ENCODE peak calls at places on chromosome 22, in four cellular contexts. S is left ventricle myocardium inferior; G is psoas muscle; B is CD8-positive, alpha-beta T cell. D is an unnamed sample. For H3K36me3, the result is how much of the 10 kb centered on the place peaks cover.

GRCh38 chr22:44594951-44595350 is 96.9 kb upstream of the RTL6 start:
- DNase-seq in S (no peak), G (peak), B (no peak), D (no peak)

GRCh38 chr22:36286096-36286957 is 33.4 kb downstream of the APOL1 start:
- DNase-seq in S (peak), G (peak), B (peak), D (peak)

GRCh38 chr22:31944700-31945477 is 554 bp downstream of the YWHAH start:
- DNase-seq in S (peak), G (peak), B (no peak), D (peak)

GRCh38 chr22:31130873-31131272 is 8.1 kb downstream of the INPP5J start:
- DNase-seq in S (no peak), G (peak), B (no peak), D (peak)

GRCh38 chr22:20128902-20129746 is 2.5 kb upstream of the ZDHHC8 start:
- DNase-seq in S (no peak), G (no peak), B (peak), D (peak)

GRCh38 chr22:43992331-43992821 is 31.7 kb upstream of the PARVB start:
- DNase-seq in S (no peak), G (no peak), B (no peak), D (no peak)

GRCh38 chr22:32361257-32361656 is 3.6 kb downstream of the RFPL3 start:
- DNase-seq in S (no peak), G (no peak), B (no peak), D (no peak)

GRCh38 chr22:50253046-50253580 is 2.0 kb upstream of the HDAC10 start:
- DNase-seq in S (no peak), G (no peak), B (peak), D (no peak)

GRCh38 chr22:36305813-36306212 is 52.9 kb downstream of the APOL1 start:
- DNase-seq in S (no peak), G (no peak), B (no peak), D (no peak)

GRCh38 chr22:29704528-29705285 is 15.1 kb upstream of the CABP7 start:
- DNase-seq in S (no peak), G (no peak), B (no peak), D (peak)

GRCh38 chr22:36853407-36854099 is 7.3 kb upstream of the NCF4 start:
- DNase-seq in S (peak), G (peak), B (peak), D (peak)

GRCh38 chr22:44795701-44796630 is 43.6 kb downstream of the ARHGAP8 start:
- DNase-seq in S (no peak), G (no peak), B (no peak), D (no peak)

GRCh38 chr22:19488884-19489843 is 9.4 kb downstream of the CDC45 start:
- DNase-seq in S (no peak), G (no peak), B (no peak), D (no peak)

GRCh38 chr22:48778308-48779195 is 1049.1 kb downstream of the BRD1 start:
- DNase-seq in S (no peak), G (no peak), B (no peak), D (peak)

GRCh38 chr22:49300951-49301397 is 526.7 kb downstream of the BRD1 start:
- DNase-seq in S (no peak), G (no peak), B (no peak), D (no peak)

GRCh38 chr22:21834869-21835268 is 32.6 kb downstream of the MAPK1 start:
- DNase-seq in S (no peak), G (no peak), B (no peak), D (no peak)

GRCh38 chr22:31093956-31094622 is 13.0 kb downstream of the SMTN start:
- DNase-seq in S (peak), G (peak), B (no peak), D (no peak)

GRCh38 chr22:35631597-35631996 is 14.5 kb upstream of the MB start:
- DNase-seq in S (no peak), G (peak), B (no peak), D (no peak)

GRCh38 chr22:21076907-21077625 is 31.3 kb downstream of the LRRC74B start:
- DNase-seq in S (no peak), G (no peak), B (no peak), D (no peak)

GRCh38 chr22:22203048-22203971 is 41.3 kb upstream of the VPREB1 start:
- DNase-seq in S (no peak), G (no peak), B (no peak), D (peak)

GRCh38 chr22:41535244-41535643 is 9.0 kb downstream of the POLR3H start:
- DNase-seq in S (no peak), G (no peak), B (no peak), D (no peak)

GRCh38 chr22:19823638-19824196 is 31.0 kb downstream of the GNB1L start:
- DNase-seq in S (no peak), G (no peak), B (no peak), D (peak)

GRCh38 chr22:48380016-48380665 is 1447.5 kb downstream of the BRD1 start:
- DNase-seq in S (no peak), G (no peak), B (no peak), D (peak)

GRCh38 chr22:31605851-31606585 is 56.0 kb downstream of the PISD start:
- DNase-seq in S (no peak), G (no peak), B (no peak), D (no peak)

GRCh38 chr22:19817561-19818263 is 37.0 kb downstream of the GNB1L start:
- DNase-seq in S (no peak), G (no peak), B (no peak), D (peak)

GRCh38 chr22:49960967-49961600 is 512 bp downstream of the PIM3 start:
- DNase-seq in S (peak), G (peak), B (peak), D (peak)

GRCh38 chr22:31629741-31630184 is 32.3 kb downstream of the PISD start:
- DNase-seq in S (no peak), G (no peak), B (peak), D (no peak)

GRCh38 chr22:50489363-50490243 is 2.9 kb downstream of the MIOX start:
- DNase-seq in S (no peak), G (no peak), B (no peak), D (no peak)

GRCh38 chr22:28917747-28918543 is 34.6 kb downstream of the ZNRF3 start:
- DNase-seq in S (peak), G (no peak), B (no peak), D (no peak)

GRCh38 chr22:21681566-21682370 is 16.0 kb downstream of the PPIL2 start:
- DNase-seq in S (no peak), G (no peak), B (no peak), D (no peak)

GRCh38 chr22:20436309-20437252 is 1.0 kb downstream of the SCARF2 start:
- DNase-seq in S (no peak), G (peak), B (no peak), D (peak)

GRCh38 chr22:22446527-22446926 is 62.0 kb downstream of the ZNF280B start:
- DNase-seq in S (no peak), G (no peak), B (no peak), D (no peak)

GRCh38 chr22:46129390-46130041 is 20.8 kb upstream of the PPARA start:
- DNase-seq in S (peak), G (peak), B (peak), D (peak)
- H3K4me3 ChIP-seq in S (peak), G (peak), B (no peak), D (no peak)

GRCh38 chr22:39654959-39655579 is 84.5 kb downstream of the CACNA1I start:
- DNase-seq in S (no peak), G (peak), B (no peak), D (no peak)
- H3K27ac ChIP-seq in S (no peak), G (no peak), B (no peak), D (no peak)

GRCh38 chr22:24097961-24098391 is 83.3 kb upstream of the SUSD2 start:
- DNase-seq in S (no peak), G (no peak), B (no peak), D (peak)
- H3K36me3 ChIP-seq in S (half or more), G (half or more), B (under half), D (under half)

GRCh38 chr22:38872172-38872830 is at the start of gene CBX6:
- DNase-seq in S (peak), G (peak), B (peak), D (peak)

GRCh38 chr22:38874529-38875222 is 2.7 kb upstream of the CBX6 start:
- DNase-seq in S (no peak), G (no peak), B (no peak), D (no peak)

GRCh38 chr22:38871360-38872171 is 450 bp downstream of the CBX6 start:
- DNase-seq in S (no peak), G (no peak), B (peak), D (peak)

GRCh38 chr22:38872831-38873248 is 824 bp upstream of the CBX6 start:
- DNase-seq in S (peak), G (peak), B (no peak), D (peak)

DNA sequence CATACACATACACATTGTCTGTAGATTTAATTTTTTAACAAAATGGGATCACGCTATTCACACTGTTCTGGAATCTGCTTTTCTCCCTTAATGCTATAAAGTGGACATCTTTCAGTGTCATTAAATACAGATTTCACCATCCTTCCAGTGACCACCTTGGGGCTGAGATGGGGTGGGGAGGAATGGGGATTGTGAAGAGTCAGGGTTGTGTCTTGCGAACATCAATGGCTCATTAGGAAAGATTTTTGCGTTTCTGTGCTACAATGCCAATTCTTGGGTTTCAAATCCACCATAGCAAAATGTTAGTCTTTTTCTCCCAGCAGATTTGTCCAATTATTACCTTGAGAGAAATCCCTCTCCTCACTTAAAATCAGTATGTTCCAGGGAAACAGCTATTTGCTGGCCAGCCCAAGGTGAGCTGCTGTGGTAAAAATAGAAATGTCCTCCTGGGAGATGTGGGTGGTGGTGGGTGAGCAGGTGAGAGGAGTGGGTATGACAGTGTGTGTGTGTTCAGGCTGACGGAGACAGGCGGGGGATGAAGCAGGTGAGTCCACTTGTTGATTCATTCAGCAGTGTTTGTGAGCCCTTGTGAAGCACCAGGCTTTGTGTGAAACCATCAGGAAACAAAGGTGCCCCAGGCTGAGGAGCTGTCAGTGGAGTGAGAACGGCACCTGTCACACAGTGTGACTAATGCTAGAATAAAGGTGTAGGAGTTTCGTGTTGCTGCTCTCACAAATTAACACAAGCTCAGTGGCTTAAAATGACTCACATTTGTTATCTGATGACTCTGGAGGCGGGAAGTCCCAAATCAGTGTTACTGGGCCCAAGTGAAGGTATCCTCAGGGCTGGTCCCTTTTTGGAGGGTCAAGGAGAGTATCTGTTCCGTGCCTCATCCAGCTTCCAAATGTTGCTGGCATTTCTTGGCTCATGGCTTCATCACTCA is 1.7 kb upstream of the CBX6 start:
- DNase-seq in S (no peak), G (no peak), B (peak), D (no peak)
- H3K4me3 ChIP-seq in S (peak), G (peak), B (no peak), D (no peak)

GRCh38 chr22:17943533-17944204 is 80.7 kb downstream of the MICAL3 start:
- DNase-seq in S (no peak), G (no peak), B (no peak), D (no peak)
- H3K27ac ChIP-seq in S (peak), G (peak), B (no peak), D (no peak)

GRCh38 chr22:46878549-46878948 is 116.1 kb downstream of the TBC1D22A start:
- DNase-seq in S (no peak), G (no peak), B (no peak), D (no peak)
- H3K36me3 ChIP-seq in S (under half), G (under half), B (under half), D (under half)

GRCh38 chr22:27011717-27012116 is 354.3 kb downstream of the MIAT start:
- DNase-seq in S (no peak), G (no peak), B (no peak), D (no peak)
- H3K4me3 ChIP-seq in S (no peak), G (no peak), B (no peak), D (no peak)

D was measured in upper lobe of left lung.